ENCODE peak calls at places on chromosomes 12 and 14, in ten cellular contexts. O, K, E, M, X, T, H, U, F and L are unnamed samples.
A peak's percentile ranks its signal among the peaks of the same experiment; 100 is the strongest.

GRCh38 chr12:78088391-78088832 is 257.7 kb downstream of the NAV3 start:
- DNase-seq in O (no peak), K (no peak), E (peak; percentile 27), M (peak; percentile 43), X (no peak), T (no peak), H (peak; percentile 44), U (no peak), F (no peak), L (no peak)

GRCh38 chr12:129753596-129753995 is 150.2 kb downstream of the TMEM132D start:
- DNase-seq in O (no peak), K (no peak), E (peak; percentile 0), M (no peak), X (no peak), T (no peak), H (no peak), U (no peak), F (no peak), L (no peak)

GRCh38 chr12:29929295-29929694 is 145.6 kb upstream of the TMTC1 start:
- DNase-seq in O (no peak), K (no peak), E (no peak), M (no peak), X (no peak), T (no peak), H (no peak), U (no peak), F (no peak), L (no peak)

GRCh38 chr14:101216725-101217463 is 313.4 kb upstream of the RTL1 start:
- DNase-seq in O (no peak), K (no peak), E (no peak), M (no peak), X (no peak), T (no peak), H (no peak), U (no peak), F (peak; percentile 45), L (no peak)

GRCh38 chr14:71541973-71542730 is 390.1 kb upstream of the RGS6 start:
- DNase-seq in O (no peak), K (no peak), E (no peak), M (no peak), X (no peak), T (no peak), H (no peak), U (no peak), F (no peak), L (no peak)

GRCh38 chr12:104555650-104556049 is 98.9 kb downstream of the CHST11 start:
- DNase-seq in O (no peak), K (no peak), E (no peak), M (peak; percentile 87), X (no peak), T (no peak), H (no peak), U (no peak), F (no peak), L (no peak)

GRCh38 chr12:117563706-117564105 is 202.3 kb upstream of the NOS1 start:
- DNase-seq in O (no peak), K (no peak), E (no peak), M (no peak), X (no peak), T (no peak), H (no peak), U (no peak), F (no peak), L (no peak)

GRCh38 chr12:22969521-22969920 is 344.6 kb downstream of the ETNK1 start:
- DNase-seq in O (no peak), K (no peak), E (no peak), M (no peak), X (no peak), T (no peak), H (no peak), U (no peak), F (no peak), L (no peak)

GRCh38 chr14:51490205-51490604 is 161.5 kb upstream of the FRMD6 start:
- DNase-seq in O (no peak), K (no peak), E (peak; percentile 84), M (no peak), X (no peak), T (peak; percentile 33), H (peak; percentile 57), U (no peak), F (no peak), L (no peak)

GRCh38 chr14:74238974-74239847 is at the start of gene VSX2:
- DNase-seq in O (no peak), K (no peak), E (no peak), M (no peak), X (peak; percentile 69), T (no peak), H (no peak), U (no peak), F (no peak), L (no peak)

GRCh38 chr12:72144553-72144952 is 127.6 kb upstream of the TRHDE start:
- DNase-seq in O (no peak), K (no peak), E (no peak), M (no peak), X (no peak), T (no peak), H (no peak), U (no peak), F (no peak), L (no peak)

GRCh38 chr14:92847220-92848148 is 53.4 kb downstream of the GOLGA5 start:
- DNase-seq in O (no peak), K (no peak), E (no peak), M (no peak), X (no peak), T (no peak), H (peak; percentile 6), U (no peak), F (no peak), L (no peak)

GRCh38 chr14:26199599-26200370 is 398.0 kb downstream of the NOVA1 start:
- DNase-seq in O (no peak), K (no peak), E (no peak), M (no peak), X (no peak), T (no peak), H (peak; percentile 64), U (no peak), F (no peak), L (no peak)

GRCh38 chr12:104514127-104514810 is 57.5 kb downstream of the CHST11 start:
- DNase-seq in O (no peak), K (no peak), E (no peak), M (no peak), X (no peak), T (no peak), H (no peak), U (no peak), F (no peak), L (no peak)

GRCh38 chr14:99329711-99330315 is 57.8 kb upstream of the BCL11B start:
- DNase-seq in O (no peak), K (no peak), E (no peak), M (no peak), X (no peak), T (no peak), H (no peak), U (no peak), F (no peak), L (no peak)

GRCh38 chr12:59973515-59973914 is 377.7 kb downstream of the SLC16A7 start:
- DNase-seq in O (no peak), K (no peak), E (peak; percentile 97), M (no peak), X (no peak), T (peak; percentile 78), H (peak; percentile 53), U (no peak), F (no peak), L (no peak)

GRCh38 chr12:6532927-6533652 is 1.2 kb upstream of the GAPDH start:
- DNase-seq in O (no peak), K (peak; percentile 55), E (peak; percentile 92), M (peak; percentile 68), X (no peak), T (peak; percentile 77), H (peak; percentile 80), U (peak; percentile 71), F (peak; percentile 88), L (peak; percentile 75)

GRCh38 chr14:70692210-70692609 is 50.5 kb downstream of the TTC9 start:
- DNase-seq in O (no peak), K (no peak), E (no peak), M (no peak), X (no peak), T (no peak), H (no peak), U (no peak), F (no peak), L (no peak)

GRCh38 chr12:48380596-48380995 is 29.9 kb upstream of the ZNF641 start:
- DNase-seq in O (no peak), K (no peak), E (no peak), M (no peak), X (no peak), T (no peak), H (no peak), U (no peak), F (no peak), L (no peak)

GRCh38 chr14:73567951-73568885 is 795 bp upstream of the ACOT2 start:
- DNase-seq in O (no peak), K (no peak), E (peak; percentile 50), M (no peak), X (no peak), T (no peak), H (no peak), U (no peak), F (peak; percentile 30), L (no peak)

GRCh38 chr14:91373591-91374245 is 43.9 kb downstream of the CCDC88C start:
- DNase-seq in O (no peak), K (no peak), E (peak; percentile 11), M (no peak), X (no peak), T (no peak), H (no peak), U (peak; percentile 68), F (no peak), L (no peak)

GRCh38 chr12:24997970-24998582 is 49.2 kb upstream of the BCAT1 start:
- DNase-seq in O (no peak), K (no peak), E (peak; percentile 90), M (no peak), X (no peak), T (no peak), H (peak; percentile 92), U (no peak), F (no peak), L (no peak)

GRCh38 chr12:57886590-57887363 is 40.2 kb upstream of the CTDSP2 start:
- DNase-seq in O (no peak), K (no peak), E (no peak), M (peak; percentile 70), X (no peak), T (no peak), H (no peak), U (no peak), F (no peak), L (no peak)